ENCODE peak calls at places on chromosome 15, in six cellular contexts. One of them, this sample, is unnamed.

GRCh38 chr15:74957301-74958035 is 896 bp upstream of the RPP25 start:
- DNase-seq in naive B cell: no peak
- DNase-seq in AG08396: no peak
- DNase-seq in T-helper 1 cell: no peak
- DNase-seq in amygdala: no peak
- DNase-seq in nucleus accumbens: no peak
- DNase-seq in this sample: no peak

GRCh38 chr15:53746101-53746500 is 13.4 kb downstream of the WDR72 start:
- DNase-seq in naive B cell: no peak
- DNase-seq in amygdala: no peak
- DNase-seq in nucleus accumbens: no peak
- DNase-seq in T-helper 1 cell: no peak
- DNase-seq in AG08396: no peak
- DNase-seq in this sample: no peak

GRCh38 chr15:69341356-69341755 is 42.6 kb downstream of the PAQR5 start:
- DNase-seq in naive B cell: no peak
- DNase-seq in amygdala: no peak
- DNase-seq in T-helper 1 cell: no peak
- DNase-seq in nucleus accumbens: no peak
- DNase-seq in AG08396: no peak
- DNase-seq in this sample: no peak

GRCh38 chr15:61037031-61037430 is 192.1 kb downstream of the RORA start:
- DNase-seq in T-helper 1 cell: no peak
- DNase-seq in AG08396: no peak
- DNase-seq in naive B cell: no peak
- DNase-seq in amygdala: no peak
- DNase-seq in nucleus accumbens: no peak
- DNase-seq in this sample: no peak

GRCh38 chr15:52523192-52523591 is 5.5 kb downstream of the MYO5A start:
- DNase-seq in naive B cell: no peak
- DNase-seq in nucleus accumbens: no peak
- DNase-seq in T-helper 1 cell: no peak
- DNase-seq in amygdala: no peak
- DNase-seq in AG08396: peak
- DNase-seq in this sample: no peak

GRCh38 chr15:56917652-56918045 is 795 bp upstream of the TCF12 start:
- DNase-seq in T-helper 1 cell: no peak
- DNase-seq in amygdala: peak
- DNase-seq in naive B cell: no peak
- DNase-seq in AG08396: no peak
- DNase-seq in nucleus accumbens: peak
- DNase-seq in this sample: peak

GRCh38 chr15:100914876-100915275 is 4.3 kb upstream of the LRRK1 start:
- DNase-seq in naive B cell: no peak
- DNase-seq in AG08396: peak
- DNase-seq in amygdala: no peak
- DNase-seq in T-helper 1 cell: no peak
- DNase-seq in nucleus accumbens: no peak
- DNase-seq in this sample: no peak

GRCh38 chr15:25250906-25251622 is 187.8 kb downstream of the UBE3A start:
- DNase-seq in amygdala: no peak
- DNase-seq in nucleus accumbens: no peak
- DNase-seq in AG08396: no peak
- DNase-seq in T-helper 1 cell: no peak
- DNase-seq in naive B cell: no peak
- DNase-seq in this sample: no peak

GRCh38 chr15:62758126-62758951 is 284.2 kb upstream of the TPM1 start:
- DNase-seq in AG08396: peak
- DNase-seq in nucleus accumbens: peak
- DNase-seq in T-helper 1 cell: no peak
- DNase-seq in amygdala: no peak
- DNase-seq in naive B cell: no peak
- DNase-seq in this sample: peak

GRCh38 chr15:38391186-38391585 is 62.7 kb upstream of the FAM98B start:
- DNase-seq in AG08396: no peak
- DNase-seq in T-helper 1 cell: no peak
- DNase-seq in amygdala: no peak
- DNase-seq in nucleus accumbens: no peak
- DNase-seq in naive B cell: no peak
- DNase-seq in this sample: no peak

GRCh38 chr15:66942649-66943390 is 122.6 kb upstream of the SMAD3 start:
- DNase-seq in AG08396: no peak
- DNase-seq in T-helper 1 cell: no peak
- DNase-seq in nucleus accumbens: no peak
- DNase-seq in amygdala: no peak
- DNase-seq in naive B cell: no peak
- DNase-seq in this sample: no peak

GRCh38 chr15:41879321-41879845 is 14.5 kb downstream of the SPTBN5 start:
- DNase-seq in AG08396: no peak
- DNase-seq in nucleus accumbens: no peak
- DNase-seq in amygdala: no peak
- DNase-seq in naive B cell: no peak
- DNase-seq in T-helper 1 cell: no peak
- DNase-seq in this sample: no peak

GRCh38 chr15:88909956-88910831 is 3.0 kb downstream of the MFGE8 start:
- DNase-seq in nucleus accumbens: no peak
- DNase-seq in AG08396: peak
- DNase-seq in amygdala: no peak
- DNase-seq in naive B cell: no peak
- DNase-seq in T-helper 1 cell: no peak
- DNase-seq in this sample: no peak

GRCh38 chr15:25737218-25737643 is 125.9 kb downstream of the ATP10A start:
- DNase-seq in nucleus accumbens: no peak
- DNase-seq in naive B cell: no peak
- DNase-seq in T-helper 1 cell: no peak
- DNase-seq in AG08396: peak
- DNase-seq in amygdala: no peak
- DNase-seq in this sample: no peak

GRCh38 chr15:81373996-81374395 is at the start of gene TMC3:
- DNase-seq in naive B cell: no peak
- DNase-seq in T-helper 1 cell: no peak
- DNase-seq in nucleus accumbens: no peak
- DNase-seq in amygdala: peak
- DNase-seq in AG08396: no peak
- DNase-seq in this sample: peak

GRCh38 chr15:38702178-38702912 is 137.7 kb upstream of the RASGRP1 start:
- DNase-seq in nucleus accumbens: no peak
- DNase-seq in AG08396: no peak
- DNase-seq in naive B cell: no peak
- DNase-seq in amygdala: no peak
- DNase-seq in T-helper 1 cell: no peak
- DNase-seq in this sample: no peak

GRCh38 chr15:100101389-100102089 is 240.2 kb downstream of the ADAMTS17 start:
- DNase-seq in amygdala: no peak
- DNase-seq in naive B cell: no peak
- DNase-seq in AG08396: no peak
- DNase-seq in nucleus accumbens: no peak
- DNase-seq in T-helper 1 cell: no peak
- DNase-seq in this sample: no peak

GRCh38 chr15:31326729-31327673 is at the start of gene KLF13:
- DNase-seq in nucleus accumbens: peak
- DNase-seq in amygdala: peak
- DNase-seq in T-helper 1 cell: peak
- DNase-seq in naive B cell: no peak
- DNase-seq in AG08396: peak
- DNase-seq in this sample: peak

GRCh38 chr15:68427366-68427765 is 4.6 kb downstream of the ITGA11 start:
- DNase-seq in naive B cell: no peak
- DNase-seq in AG08396: no peak
- DNase-seq in T-helper 1 cell: no peak
- DNase-seq in nucleus accumbens: no peak
- DNase-seq in amygdala: no peak
- DNase-seq in this sample: no peak

GRCh38 chr15:38920966-38921365 is 356.4 kb upstream of the RASGRP1 start:
- DNase-seq in naive B cell: no peak
- DNase-seq in amygdala: no peak
- DNase-seq in AG08396: no peak
- DNase-seq in T-helper 1 cell: no peak
- DNase-seq in nucleus accumbens: no peak
- DNase-seq in this sample: no peak

GRCh38 chr15:35595656-35596055 is 49.7 kb upstream of the DPH6 start:
- DNase-seq in naive B cell: no peak
- DNase-seq in nucleus accumbens: no peak
- DNase-seq in T-helper 1 cell: no peak
- DNase-seq in AG08396: no peak
- DNase-seq in amygdala: no peak
- DNase-seq in this sample: no peak

GRCh38 chr15:80856400-80856799 is 77.2 kb downstream of the CEMIP start:
- DNase-seq in T-helper 1 cell: no peak
- DNase-seq in amygdala: no peak
- DNase-seq in naive B cell: no peak
- DNase-seq in nucleus accumbens: no peak
- DNase-seq in AG08396: no peak
- DNase-seq in this sample: no peak

This sample was measured in midbrain.